ENCODE peak calls at places on chromosomes 7 and 10, in seven cellular contexts. F, I, R, B, M, Y and Q are unnamed samples.

GRCh38 chr7:126755381-126755780 is 497.4 kb downstream of the GRM8 start:
- DNase-seq in M (no peak), Y (no peak), B (no peak), R (no peak), F (no peak), I (no peak), Q (no peak)

GRCh38 chr10:8312079-8312478 is 257.6 kb downstream of the GATA3 start:
- DNase-seq in I (no peak), F (no peak), R (no peak), Y (no peak), B (no peak), M (no peak), Q (no peak)

GRCh38 chr7:157925383-157925875 is 588.6 kb downstream of the DNAJB6 start:
- DNase-seq in B (no peak), R (no peak), Y (no peak), F (no peak), I (no peak), M (no peak), Q (no peak)

GRCh38 chr10:79104264-79104954 is 35.6 kb downstream of the ZMIZ1 start:
- DNase-seq in M (no peak), I (no peak), Y (peak; percentile 57), F (peak; percentile 90), B (no peak), R (no peak), Q (no peak)

GRCh38 chr7:127885843-127886242 is 145.4 kb downstream of the LRRC4 start:
- DNase-seq in I (no peak), F (no peak), B (no peak), M (peak; percentile 77), R (peak; percentile 70), Y (no peak), Q (peak; percentile 73)

GRCh38 chr10:93080350-93081046 is 6.8 kb downstream of the CYP26A1 start:
- DNase-seq in I (peak; percentile 53), M (peak; percentile 76), F (no peak), Y (no peak), R (peak; percentile 36), B (no peak), Q (peak; percentile 81)

GRCh38 chr10:47287365-47287802 is 12.6 kb upstream of the GDF10 start:
- DNase-seq in M (no peak), R (no peak), B (no peak), F (peak; percentile 47), I (no peak), Y (no peak), Q (no peak)

GRCh38 chr7:28181921-28182517 is 1.4 kb upstream of the JAZF1 start:
- DNase-seq in F (no peak), I (no peak), B (no peak), R (no peak), M (no peak), Y (no peak), Q (no peak)

GRCh38 chr7:76393116-76394031 is 16.1 kb downstream of the SSC4D start:
- DNase-seq in M (peak; percentile 98), I (peak; percentile 95), Y (peak; percentile 91), F (peak; percentile 97), B (peak; percentile 98), R (peak; percentile 76), Q (peak; percentile 96)

GRCh38 chr10:92760609-92761008 is 70.9 kb downstream of the HHEX start:
- DNase-seq in M (no peak), B (no peak), I (no peak), Y (no peak), R (peak; percentile 30), F (no peak), Q (peak; percentile 68)

GRCh38 chr7:155800741-155801267 is 11.5 kb downstream of the SHH start:
- DNase-seq in M (no peak), F (no peak), B (peak; percentile 52), Y (no peak), R (no peak), I (no peak), Q (no peak)

GRCh38 chr7:155802906-155803417 is 9.3 kb downstream of the SHH start:
- DNase-seq in F (no peak), Y (no peak), M (no peak), I (no peak), B (peak; percentile 64), R (no peak), Q (no peak)

GRCh38 chr7:155800301-155800700 is 12.0 kb downstream of the SHH start:
- DNase-seq in M (no peak), F (no peak), Y (no peak), I (no peak), B (peak; percentile 46), R (no peak), Q (no peak)

GRCh38 chr7:155803418-155804376 is 8.6 kb downstream of the SHH start:
- DNase-seq in Y (no peak), F (no peak), R (no peak), B (peak; percentile 94), M (no peak), I (peak; percentile 89), Q (peak; percentile 45)

DNA sequence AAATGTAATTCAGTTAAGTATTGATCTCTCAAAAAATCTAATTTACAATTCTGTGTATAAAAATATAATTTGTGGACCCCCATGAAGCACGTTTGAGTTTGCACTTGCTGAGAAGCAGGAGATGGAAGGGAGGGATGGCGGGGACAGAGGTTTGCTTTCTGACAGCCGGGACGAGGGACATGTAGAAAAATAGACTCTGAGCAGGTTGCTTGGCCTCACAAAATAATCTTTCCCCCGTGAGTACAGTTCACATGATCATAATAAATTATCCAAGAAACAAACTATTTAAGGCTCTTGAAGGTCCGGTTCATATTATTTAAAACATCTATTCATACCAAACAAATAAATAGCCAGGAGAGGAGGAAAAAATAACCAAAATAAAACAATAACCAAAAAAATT is 10.0 kb downstream of the SHH start:
- DNase-seq in Y (no peak), I (no peak), F (no peak), B (no peak), R (no peak), M (no peak), Q (no peak)
- H3K27me3 ChIP-seq in Y (peaks cover 80% of the 10 kb centered on the region), I (no peaks in the 10 kb centered on the region), F (peaks cover 40% of the 10 kb centered on the region), B (peaks cover 65% of the 10 kb centered on the region), R (peaks cover 14% of the 10 kb centered on the region), M (peaks cover 49% of the 10 kb centered on the region), Q (peaks cover 43% of the 10 kb centered on the region)

DNA sequence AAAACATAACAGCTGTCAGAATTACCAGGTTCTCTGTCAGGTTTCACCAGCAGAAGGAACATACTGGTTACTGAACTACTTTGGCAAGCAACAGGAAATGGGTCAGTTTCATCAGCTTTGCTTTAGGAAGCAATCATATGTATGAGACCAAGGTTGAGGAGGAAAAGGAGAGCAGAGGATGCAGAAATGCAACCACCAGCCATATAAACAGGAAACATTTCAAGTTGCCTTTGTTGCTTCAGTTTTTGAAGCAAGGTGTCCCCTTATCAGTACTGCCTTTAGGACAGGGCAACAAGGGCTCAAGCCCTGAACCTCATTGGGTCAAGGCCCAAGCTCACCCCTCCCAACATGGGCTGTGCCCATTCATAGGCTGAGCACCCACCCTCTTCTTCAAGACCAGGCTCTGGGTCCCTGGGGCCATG is 10.2 kb downstream of the HIPK2 start:
- DNase-seq in B (no peak), I (no peak), R (no peak), Y (no peak), F (no peak), M (no peak), Q (no peak)
- H3K4me3 ChIP-seq in B (no peak overlapping the region), I (no peak overlapping the region), R (no peak overlapping the region), Y (no peak overlapping the region), F (no peak overlapping the region), M (no peak overlapping the region), Q (no peak overlapping the region)

GRCh38 chr10:91163709-91164474 is 56.6 kb upstream of the PCGF5 start:
- DNase-seq in Y (peak; percentile 32), M (peak; percentile 57), R (peak; percentile 80), B (peak; percentile 83), I (peak; percentile 66), F (peak; percentile 91), Q (peak; percentile 94)

GRCh38 chr10:91162495-91163268 is 57.8 kb upstream of the PCGF5 start:
- DNase-seq in M (peak; percentile 68), R (no peak), B (peak; percentile 92), I (peak; percentile 78), F (peak; percentile 90), Y (peak; percentile 44), Q (peak; percentile 90)

GRCh38 chr10:91164520-91165065 is 55.9 kb upstream of the PCGF5 start:
- DNase-seq in M (no peak), F (no peak), B (no peak), I (no peak), Y (no peak), R (peak; percentile 5), Q (peak; percentile 45)

GRCh38 chr10:91163269-91163708 is 57.2 kb upstream of the PCGF5 start:
- DNase-seq in R (peak; percentile 40), F (peak; percentile 81), I (peak; percentile 53), M (peak; percentile 45), B (peak; percentile 85), Y (peak; percentile 16), Q (peak; percentile 75)

DNA sequence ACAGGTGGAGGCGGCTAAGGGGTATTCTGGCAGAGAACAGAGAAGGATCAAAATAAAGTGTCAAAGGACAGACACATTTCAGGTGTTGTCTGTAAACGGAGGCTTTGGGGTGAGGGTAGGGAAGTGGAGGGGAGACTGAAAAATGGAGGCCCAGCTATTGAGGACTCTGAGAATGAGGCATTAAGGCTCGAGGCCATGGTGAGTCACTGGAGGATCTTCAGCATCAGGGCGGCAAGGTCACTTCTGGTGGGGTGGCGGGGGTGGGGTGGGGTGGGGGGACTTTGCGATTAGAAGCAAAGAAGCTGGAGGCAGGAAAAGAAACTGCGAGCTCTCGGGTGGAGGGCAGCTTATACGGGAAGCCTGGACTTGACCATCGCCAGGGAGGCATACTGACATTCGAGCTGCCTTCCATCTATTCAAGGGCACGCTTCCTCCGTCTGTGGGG is 58.4 kb upstream of the PCGF5 start:
- DNase-seq in R (no peak), F (no peak), I (no peak), Y (no peak), B (no peak), M (peak; percentile 54), Q (peak; percentile 66)
- H3K27me3 ChIP-seq in R (no peaks in the 10 kb centered on the region), F (no peaks in the 10 kb centered on the region), I (no peaks in the 10 kb centered on the region), Y (no peaks in the 10 kb centered on the region), B (no peaks in the 10 kb centered on the region), M (no peaks in the 10 kb centered on the region), Q (no peaks in the 10 kb centered on the region)

GRCh38 chr7:50781894-50782293 is 802 bp downstream of the GRB10 start:
- DNase-seq in F (no peak), B (no peak), M (no peak), R (no peak), Y (no peak), I (no peak), Q (no peak)

GRCh38 chr7:50781371-50781770 is 1.3 kb downstream of the GRB10 start:
- DNase-seq in B (no peak), R (no peak), F (no peak), M (no peak), I (no peak), Y (no peak), Q (no peak)

GRCh38 chr7:50782376-50783208 is at the start of gene GRB10:
- DNase-seq in I (no peak), B (peak; percentile 72), R (no peak), F (peak; percentile 75), Y (no peak), M (no peak), Q (peak; percentile 69)

GRCh38 chr7:50783801-50784507 is 1.3 kb upstream of the GRB10 start:
- DNase-seq in F (no peak), M (no peak), B (no peak), R (no peak), Y (no peak), I (no peak), Q (no peak)

DNA sequence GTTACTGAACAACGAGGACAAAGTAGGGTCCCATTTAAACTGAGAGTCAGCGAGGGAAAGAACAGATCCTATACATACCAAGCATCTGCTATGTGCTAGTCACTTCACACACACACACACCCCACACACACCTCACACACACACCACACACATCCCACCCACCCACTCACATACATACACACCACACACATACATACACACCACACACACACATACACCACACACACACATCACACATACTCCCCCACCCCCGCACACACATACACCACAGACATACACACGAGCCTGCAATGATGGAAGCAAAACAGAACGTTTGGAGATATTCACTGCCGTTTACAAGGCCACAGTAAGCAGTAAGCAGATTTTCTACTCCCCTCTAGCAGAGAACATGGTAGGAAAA is 608 bp upstream of the GRB10 start:
- DNase-seq in R (no peak), I (no peak), F (no peak), B (no peak), M (no peak), Y (no peak), Q (no peak)
- H3K4me3 ChIP-seq in R (peak overlapping the region; percentile 51), I (no peak overlapping the region), F (peak overlapping the region; percentile 35), B (peak overlapping the region; percentile 52), M (no peak overlapping the region), Y (no peak overlapping the region), Q (peak overlapping the region; percentile 68)